ENCODE peak calls at places on chromosome 18, in six cellular contexts. One of them, this sample, is unnamed. For H3K9me3, the result is how much of the 10 kb centered on the place peaks cover.

GRCh38 chr18:76522104-76522503 is 27.1 kb upstream of the ZNF516 start:
- DNase-seq in A549: no peak
- DNase-seq in mammary epithelial cell: no peak
- DNase-seq in lower lobe of right lung: no peak
- DNase-seq in transverse colon: no peak
- DNase-seq in fibroblast of lung: peak
- DNase-seq in this sample: no peak

GRCh38 chr18:48679236-48679635 is 140.4 kb downstream of the CTIF start:
- DNase-seq in A549: no peak
- DNase-seq in mammary epithelial cell: no peak
- DNase-seq in lower lobe of right lung: no peak
- DNase-seq in transverse colon: no peak
- DNase-seq in fibroblast of lung: no peak
- DNase-seq in this sample: no peak

GRCh38 chr18:36038102-36038663 is 29.2 kb downstream of the RPRD1A start:
- DNase-seq in A549: no peak
- DNase-seq in mammary epithelial cell: no peak
- DNase-seq in lower lobe of right lung: no peak
- DNase-seq in transverse colon: no peak
- DNase-seq in fibroblast of lung: no peak
- DNase-seq in this sample: no peak

GRCh38 chr18:68667121-68667520 is 47.8 kb downstream of the TMX3 start:
- DNase-seq in A549: no peak
- DNase-seq in mammary epithelial cell: no peak
- DNase-seq in lower lobe of right lung: no peak
- DNase-seq in transverse colon: no peak
- DNase-seq in fibroblast of lung: peak
- DNase-seq in this sample: no peak

GRCh38 chr18:29250843-29251242 is 1073.9 kb upstream of the CDH2 start:
- DNase-seq in A549: no peak
- DNase-seq in mammary epithelial cell: no peak
- DNase-seq in lower lobe of right lung: no peak
- DNase-seq in transverse colon: no peak
- DNase-seq in fibroblast of lung: no peak
- DNase-seq in this sample: no peak

GRCh38 chr18:3192286-3192685 is 27.5 kb downstream of the MYOM1 start:
- DNase-seq in A549: no peak
- DNase-seq in mammary epithelial cell: no peak
- DNase-seq in lower lobe of right lung: no peak
- DNase-seq in transverse colon: no peak
- DNase-seq in fibroblast of lung: no peak
- DNase-seq in this sample: no peak

GRCh38 chr18:39946623-39947061 is 2008.4 kb upstream of the PIK3C3 start:
- DNase-seq in A549: peak
- DNase-seq in mammary epithelial cell: peak
- DNase-seq in lower lobe of right lung: no peak
- DNase-seq in transverse colon: no peak
- DNase-seq in fibroblast of lung: peak
- DNase-seq in this sample: no peak

GRCh38 chr18:26722582-26722931 is 142.9 kb downstream of the AQP4 start:
- DNase-seq in A549: no peak
- DNase-seq in mammary epithelial cell: no peak
- DNase-seq in lower lobe of right lung: no peak
- DNase-seq in transverse colon: no peak
- DNase-seq in fibroblast of lung: no peak
- DNase-seq in this sample: no peak

GRCh38 chr18:5075297-5075696 is 121.8 kb downstream of the AKAIN1 start:
- DNase-seq in A549: no peak
- DNase-seq in mammary epithelial cell: no peak
- DNase-seq in lower lobe of right lung: no peak
- DNase-seq in transverse colon: no peak
- DNase-seq in fibroblast of lung: no peak
- DNase-seq in this sample: no peak

GRCh38 chr18:74897971-74898657 is 300.4 kb downstream of the ZNF407 start:
- DNase-seq in A549: no peak
- DNase-seq in mammary epithelial cell: peak
- DNase-seq in lower lobe of right lung: no peak
- DNase-seq in transverse colon: no peak
- DNase-seq in fibroblast of lung: peak
- DNase-seq in this sample: no peak

GRCh38 chr18:59563386-59563785 is 133.8 kb downstream of the CCBE1 start:
- DNase-seq in A549: no peak
- DNase-seq in mammary epithelial cell: no peak
- DNase-seq in lower lobe of right lung: no peak
- DNase-seq in transverse colon: no peak
- DNase-seq in fibroblast of lung: no peak
- DNase-seq in this sample: no peak

GRCh38 chr18:80176334-80177080 is 67.4 kb downstream of the ADNP2 start:
- DNase-seq in A549: no peak
- DNase-seq in mammary epithelial cell: no peak
- DNase-seq in lower lobe of right lung: no peak
- DNase-seq in transverse colon: no peak
- DNase-seq in fibroblast of lung: no peak
- DNase-seq in this sample: no peak

GRCh38 chr18:34322365-34323289 is 97.9 kb upstream of the NOL4 start:
- DNase-seq in A549: peak
- DNase-seq in mammary epithelial cell: peak
- DNase-seq in lower lobe of right lung: peak
- DNase-seq in transverse colon: peak
- DNase-seq in fibroblast of lung: peak
- DNase-seq in this sample: no peak

GRCh38 chr18:78293940-78294401 is 685.6 kb upstream of the SALL3 start:
- DNase-seq in A549: no peak
- DNase-seq in mammary epithelial cell: no peak
- DNase-seq in lower lobe of right lung: no peak
- DNase-seq in transverse colon: no peak
- DNase-seq in fibroblast of lung: no peak
- DNase-seq in this sample: no peak
- H3K9me3 ChIP-seq in A549: under half
- H3K9me3 ChIP-seq in mammary epithelial cell: under half
- H3K9me3 ChIP-seq in lower lobe of right lung: under half
- H3K9me3 ChIP-seq in transverse colon: under half
- H3K9me3 ChIP-seq in fibroblast of lung: under half
- H3K9me3 ChIP-seq in this sample: under half

GRCh38 chr18:55442561-55442960 is 145.4 kb downstream of the TCF4 start:
- DNase-seq in A549: no peak
- DNase-seq in mammary epithelial cell: no peak
- DNase-seq in lower lobe of right lung: no peak
- DNase-seq in transverse colon: no peak
- DNase-seq in fibroblast of lung: no peak
- DNase-seq in this sample: no peak
- H3K9me3 ChIP-seq in A549: under half
- H3K9me3 ChIP-seq in mammary epithelial cell: under half
- H3K9me3 ChIP-seq in lower lobe of right lung: under half
- H3K9me3 ChIP-seq in transverse colon: under half
- H3K9me3 ChIP-seq in fibroblast of lung: under half
- H3K9me3 ChIP-seq in this sample: under half

GRCh38 chr18:14921547-14921946 is 173.6 kb downstream of the ANKRD30B start:
- DNase-seq in A549: no peak
- DNase-seq in mammary epithelial cell: no peak
- DNase-seq in lower lobe of right lung: no peak
- DNase-seq in transverse colon: peak
- DNase-seq in fibroblast of lung: no peak
- DNase-seq in this sample: no peak
- H3K9me3 ChIP-seq in A549: under half
- H3K9me3 ChIP-seq in mammary epithelial cell: under half
- H3K9me3 ChIP-seq in lower lobe of right lung: under half
- H3K9me3 ChIP-seq in transverse colon: under half
- H3K9me3 ChIP-seq in fibroblast of lung: under half
- H3K9me3 ChIP-seq in this sample: under half

GRCh38 chr18:73407506-73407905 is 539.7 kb upstream of the NETO1 start:
- DNase-seq in A549: no peak
- DNase-seq in mammary epithelial cell: peak
- DNase-seq in lower lobe of right lung: no peak
- DNase-seq in transverse colon: no peak
- DNase-seq in fibroblast of lung: peak
- DNase-seq in this sample: no peak
- H3K9me3 ChIP-seq in A549: under half
- H3K9me3 ChIP-seq in mammary epithelial cell: under half
- H3K9me3 ChIP-seq in lower lobe of right lung: under half
- H3K9me3 ChIP-seq in transverse colon: under half
- H3K9me3 ChIP-seq in fibroblast of lung: under half
- H3K9me3 ChIP-seq in this sample: under half

GRCh38 chr18:51399491-51400122 is 202.1 kb upstream of the MEX3C start:
- DNase-seq in A549: no peak
- DNase-seq in mammary epithelial cell: no peak
- DNase-seq in lower lobe of right lung: no peak
- DNase-seq in transverse colon: no peak
- DNase-seq in fibroblast of lung: no peak
- DNase-seq in this sample: no peak

GRCh38 chr18:51400721-51401120 is 203.2 kb upstream of the MEX3C start:
- DNase-seq in A549: no peak
- DNase-seq in mammary epithelial cell: no peak
- DNase-seq in lower lobe of right lung: no peak
- DNase-seq in transverse colon: no peak
- DNase-seq in fibroblast of lung: no peak
- DNase-seq in this sample: no peak

GRCh38 chr18:51401912-51402311 is 204.4 kb upstream of the MEX3C start:
- DNase-seq in A549: no peak
- DNase-seq in mammary epithelial cell: no peak
- DNase-seq in lower lobe of right lung: no peak
- DNase-seq in transverse colon: no peak
- DNase-seq in fibroblast of lung: no peak
- DNase-seq in this sample: no peak

GRCh38 chr18:51398104-51398503 is 200.6 kb upstream of the MEX3C start:
- DNase-seq in A549: no peak
- DNase-seq in mammary epithelial cell: no peak
- DNase-seq in lower lobe of right lung: no peak
- DNase-seq in transverse colon: no peak
- DNase-seq in fibroblast of lung: no peak
- DNase-seq in this sample: no peak

DNA sequence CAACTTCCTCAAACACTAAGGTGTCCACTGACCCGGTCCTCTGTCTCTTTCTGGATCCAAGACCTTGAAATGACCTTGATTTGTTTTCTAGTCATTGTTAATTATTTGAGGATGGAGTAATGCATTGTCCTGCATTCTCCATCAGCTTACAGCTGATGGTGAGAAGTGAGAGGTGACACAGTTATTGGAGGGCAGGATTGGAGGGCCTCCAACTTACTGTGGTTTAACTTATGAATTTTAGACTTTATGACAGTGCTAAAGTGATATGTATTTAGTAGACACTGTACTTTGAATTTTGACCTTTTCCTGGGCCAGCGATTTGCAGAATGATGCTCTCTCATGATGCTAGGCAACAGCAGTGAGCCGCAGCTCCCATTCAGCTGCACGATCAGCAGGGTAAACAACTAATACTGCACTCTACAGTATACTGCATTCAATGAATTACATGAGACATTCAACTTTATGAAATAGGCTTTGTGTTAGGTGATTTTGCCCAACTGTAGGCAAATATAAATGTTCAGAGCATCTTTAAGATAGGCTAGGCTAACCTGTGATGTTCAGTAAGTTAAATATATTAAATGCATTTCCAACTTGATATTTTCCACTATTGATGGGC is 200.0 kb upstream of the MEX3C start:
- DNase-seq in A549: no peak
- DNase-seq in mammary epithelial cell: no peak
- DNase-seq in lower lobe of right lung: no peak
- DNase-seq in transverse colon: no peak
- DNase-seq in fibroblast of lung: no peak
- DNase-seq in this sample: no peak
- H3K9me3 ChIP-seq in A549: under half
- H3K9me3 ChIP-seq in mammary epithelial cell: under half
- H3K9me3 ChIP-seq in lower lobe of right lung: under half
- H3K9me3 ChIP-seq in transverse colon: under half
- H3K9me3 ChIP-seq in fibroblast of lung: under half
- H3K9me3 ChIP-seq in this sample: under half

DNA sequence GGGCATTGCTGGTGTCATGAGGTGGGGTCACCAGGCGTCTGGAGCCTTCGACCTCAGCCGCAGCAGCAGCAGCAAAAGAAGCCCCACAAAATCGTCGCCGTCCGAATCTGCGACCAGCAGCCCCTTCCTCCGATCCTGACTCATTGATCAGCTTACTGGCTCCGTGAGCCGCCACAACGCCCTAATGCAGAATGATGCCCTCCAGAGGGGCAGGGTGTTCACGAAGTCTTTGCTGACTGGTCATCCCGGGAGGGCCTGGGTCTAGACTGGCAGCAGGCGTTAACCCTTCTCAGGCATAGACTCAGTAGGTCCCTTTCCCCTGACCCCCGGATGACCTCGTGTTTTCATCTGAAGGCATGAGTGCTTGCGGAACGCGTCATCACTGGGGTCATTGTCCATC is 83.5 kb upstream of the SALL3 start:
- DNase-seq in A549: no peak
- DNase-seq in mammary epithelial cell: no peak
- DNase-seq in lower lobe of right lung: no peak
- DNase-seq in transverse colon: no peak
- DNase-seq in fibroblast of lung: no peak
- DNase-seq in this sample: no peak
- H3K9me3 ChIP-seq in A549: under half
- H3K9me3 ChIP-seq in mammary epithelial cell: half or more
- H3K9me3 ChIP-seq in lower lobe of right lung: under half
- H3K9me3 ChIP-seq in transverse colon: under half
- H3K9me3 ChIP-seq in fibroblast of lung: under half
- H3K9me3 ChIP-seq in this sample: under half

GRCh38 chr18:62928316-62928715 is 213.0 kb downstream of the PHLPP1 start:
- DNase-seq in A549: no peak
- DNase-seq in mammary epithelial cell: no peak
- DNase-seq in lower lobe of right lung: no peak
- DNase-seq in transverse colon: no peak
- DNase-seq in fibroblast of lung: peak
- DNase-seq in this sample: no peak
- H3K9me3 ChIP-seq in A549: under half
- H3K9me3 ChIP-seq in mammary epithelial cell: under half
- H3K9me3 ChIP-seq in lower lobe of right lung: under half
- H3K9me3 ChIP-seq in transverse colon: under half
- H3K9me3 ChIP-seq in fibroblast of lung: under half
- H3K9me3 ChIP-seq in this sample: under half

GRCh38 chr18:14963246-14963645 is 215.3 kb downstream of the ANKRD30B start:
- DNase-seq in A549: no peak
- DNase-seq in mammary epithelial cell: no peak
- DNase-seq in lower lobe of right lung: no peak
- DNase-seq in transverse colon: no peak
- DNase-seq in fibroblast of lung: no peak
- DNase-seq in this sample: no peak
- H3K9me3 ChIP-seq in A549: under half
- H3K9me3 ChIP-seq in mammary epithelial cell: under half
- H3K9me3 ChIP-seq in lower lobe of right lung: under half
- H3K9me3 ChIP-seq in transverse colon: under half
- H3K9me3 ChIP-seq in fibroblast of lung: under half
- H3K9me3 ChIP-seq in this sample: under half